ENCODE peak calls at places on chromosome 5, in seven cellular contexts. B is activated CD4-positive, alpha-beta T cell treated with anti-CD3 and anti-CD28 coated beads, Interleukin-2, amount 50 U/mL, for 4 hours; C is activated T-cell treated with anti-CD3 and anti-CD28 coated beads for 4 hours; A is psoas muscle; J is posterior cingulate gyrus; D is amniotic epithelial cell; H is spleen. P is an unnamed sample.
A peak's percentile ranks its signal among the peaks of the same experiment; 100 is the strongest.

GRCh38 chr5:65812648-65813047 is 90.6 kb downstream of the NLN start:
- DNase-seq in B (no peak), C (no peak), A (no peak), J (no peak), D (no peak), H (no peak), P (no peak)

GRCh38 chr5:54120473-54120872 is 189.9 kb downstream of the ARL15 start:
- DNase-seq in B (no peak), C (no peak), A (no peak), J (no peak), D (no peak), H (no peak), P (no peak)

GRCh38 chr5:56316302-56316994 is 83.3 kb upstream of the ANKRD55 start:
- DNase-seq in B (no peak), C (no peak), A (no peak), J (no peak), D (peak; percentile 72), H (no peak), P (no peak)

GRCh38 chr5:161311965-161312364 is 234.6 kb downstream of the GABRB2 start:
- DNase-seq in B (no peak), C (no peak), A (no peak), J (no peak), D (no peak), H (no peak), P (no peak)

GRCh38 chr5:94749048-94749447 is 130.6 kb downstream of the SLF1 start:
- DNase-seq in B (no peak), C (no peak), A (no peak), J (no peak), D (no peak), H (no peak), P (no peak)

GRCh38 chr5:143228597-143229293 is 174.7 kb downstream of the NR3C1 start:
- DNase-seq in B (no peak), C (no peak), A (no peak), J (no peak), D (no peak), H (no peak), P (no peak)

GRCh38 chr5:180138976-180139730 is 67.6 kb upstream of the RNF130 start:
- DNase-seq in B (no peak), C (no peak), A (no peak), J (no peak), D (no peak), H (no peak), P (no peak)

GRCh38 chr5:101678494-101679193 is 617.4 kb downstream of the SLCO4C1 start:
- DNase-seq in B (peak; percentile 8), C (peak; percentile 5), A (no peak), J (peak; percentile 63), D (peak; percentile 32), H (no peak), P (no peak)

GRCh38 chr5:181243521-181244307 is at the start of gene RACK1:
- DNase-seq in B (peak; percentile 89), C (peak; percentile 85), A (peak; percentile 90), J (peak; percentile 86), D (peak; percentile 88), H (peak; percentile 95), P (peak; percentile 89)

GRCh38 chr5:17463653-17464052 is 34.4 kb upstream of the TAF11L2 start:
- DNase-seq in B (no peak), C (no peak), A (no peak), J (no peak), D (no peak), H (no peak), P (no peak)

GRCh38 chr5:107005161-107005560 is 665.6 kb downstream of the EFNA5 start:
- DNase-seq in B (no peak), C (no peak), A (no peak), J (no peak), D (no peak), H (no peak), P (no peak)

GRCh38 chr5:180353226-180353962 is at the start of gene GFPT2:
- DNase-seq in B (peak; percentile 64), C (peak; percentile 57), A (peak; percentile 85), J (peak; percentile 87), D (peak; percentile 64), H (peak; percentile 89), P (peak; percentile 91)

P was measured in left ventricle myocardium superior.